ENCODE peak calls at places on chromosomes 11 and 22, in four cellular contexts. X is progenitor cell of endocrine pancreas, M is foreskin keratinocyte, G is upper lobe of right lung. F is an unnamed sample.
A peak's percentile ranks its signal among the peaks of the same experiment; 100 is the strongest.

GRCh38 chr11:17760102-17761029 is 25.8 kb downstream of the KCNC1 start:
- DNase-seq in X (peak; percentile 57), M (no peak), G (no peak), F (peak; percentile 44)

GRCh38 chr11:40393511-40393910 is 1065.9 kb downstream of the LRRC4C start:
- DNase-seq in X (no peak), M (no peak), G (no peak), F (no peak)

GRCh38 chr22:33923660-33924246 is 3.5 kb upstream of the LARGE1 start:
- DNase-seq in X (peak; percentile 46), M (no peak), G (no peak), F (peak; percentile 60)

GRCh38 chr11:79198898-79199250 is 242.0 kb downstream of the TENM4 start:
- DNase-seq in X (no peak), M (no peak), G (no peak), F (peak; percentile 70)

GRCh38 chr11:30348035-30348434 is 25.1 kb downstream of the ARL14EP start:
- DNase-seq in X (no peak), M (no peak), G (no peak), F (no peak)

GRCh38 chr22:30397656-30398635 is 1.1 kb downstream of the SEC14L2 start:
- DNase-seq in X (no peak), M (no peak), G (no peak), F (no peak)

GRCh38 chr22:50606126-50606525 is 5.5 kb downstream of the MAPK8IP2 start:
- DNase-seq in X (no peak), M (no peak), G (no peak), F (no peak)

GRCh38 chr22:41308544-41308947 is 7.2 kb downstream of the ZC3H7B start:
- DNase-seq in X (no peak), M (no peak), G (no peak), F (no peak)

GRCh38 chr22:26892401-26893033 is 235.1 kb downstream of the MIAT start:
- DNase-seq in X (no peak), M (no peak), G (peak; percentile 76), F (peak; percentile 44)

GRCh38 chr11:62132188-62132587 is 8.4 kb downstream of the INCENP start:
- DNase-seq in X (no peak), M (no peak), G (no peak), F (peak; percentile 55)

GRCh38 chr11:2975594-2975993 is 16.5 kb downstream of the NAP1L4 start:
- DNase-seq in X (no peak), M (no peak), G (no peak), F (peak; percentile 47)

GRCh38 chr11:75800728-75801361 is 14.2 kb upstream of the UVRAG start:
- DNase-seq in X (no peak), M (no peak), G (no peak), F (no peak)

GRCh38 chr11:14300661-14301304 is 58.2 kb downstream of the RRAS2 start:
- DNase-seq in X (peak; percentile 27), M (no peak), G (no peak), F (peak; percentile 72)

GRCh38 chr22:41758231-41758630 is 42.2 kb upstream of the CCDC134 start:
- DNase-seq in X (no peak), M (no peak), G (no peak), F (no peak)

GRCh38 chr11:113161671-113162589 is 152.5 kb upstream of the TTC12 start:
- DNase-seq in X (no peak), M (no peak), G (no peak), F (no peak)

GRCh38 chr11:47466701-47467250 is 17.8 kb upstream of the RAPSN start:
- DNase-seq in X (no peak), M (no peak), G (peak; percentile 47), F (no peak)

GRCh38 chr11:72150882-72151281 is 15.4 kb downstream of the FOLR3 start:
- DNase-seq in X (no peak), M (no peak), G (no peak), F (no peak)

GRCh38 chr11:77287615-77288273 is 13.7 kb downstream of the GDPD4 start:
- DNase-seq in X (no peak), M (peak; percentile 64), G (no peak), F (peak; percentile 91)

GRCh38 chr11:6894097-6894496 is 1.8 kb upstream of the OR2D2 start:
- DNase-seq in X (no peak), M (no peak), G (no peak), F (no peak)

GRCh38 chr22:21632237-21632895 is at the start of gene CCDC116:
- DNase-seq in X (no peak), M (no peak), G (peak; percentile 76), F (no peak)

DNA sequence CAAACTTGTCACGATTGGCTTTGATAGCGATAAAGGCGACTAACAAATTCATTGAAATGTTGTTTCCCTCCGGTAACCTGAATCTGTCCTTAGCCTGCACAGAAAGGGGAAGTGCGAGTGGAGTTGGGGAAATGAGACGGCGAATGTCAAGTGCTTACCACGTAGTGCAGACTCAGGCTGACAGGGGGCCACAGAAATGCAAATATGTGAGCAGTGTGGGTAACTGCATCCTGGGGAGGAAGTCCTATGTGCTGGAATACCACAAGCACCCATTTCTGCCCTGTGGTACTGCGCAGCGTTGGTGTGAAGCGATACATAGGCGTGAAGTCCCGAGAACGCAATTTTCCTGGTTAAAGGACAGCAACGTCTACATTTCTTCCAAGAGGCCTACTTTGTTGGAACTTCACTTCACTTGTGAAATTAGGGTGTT is 869 bp upstream of the EIF4ENIF1 start:
- DNase-seq in X (peak; percentile 9), M (peak; percentile 30), G (peak; percentile 72), F (peak; percentile 70)
- TF ChIP-seq CTCF in X (no peak), M (no peak), G (peak; percentile 7), F (no peak)

GRCh38 chr11:44065851-44066731 is at the start of gene ACCS:
- DNase-seq in X (peak; percentile 85), M (peak; percentile 64), G (peak; percentile 98), F (peak; percentile 73)
- TF ChIP-seq CTCF in X (peak; percentile 94), M (peak; percentile 88), G (peak; percentile 89), F (peak; percentile 92)

GRCh38 chr11:66221726-66222236 is 46.7 kb upstream of the RAB1B start:
- DNase-seq in X (no peak), M (no peak), G (peak; percentile 22), F (no peak)
- TF ChIP-seq CTCF in X (no peak), M (no peak), G (no peak), F (no peak)

DNA sequence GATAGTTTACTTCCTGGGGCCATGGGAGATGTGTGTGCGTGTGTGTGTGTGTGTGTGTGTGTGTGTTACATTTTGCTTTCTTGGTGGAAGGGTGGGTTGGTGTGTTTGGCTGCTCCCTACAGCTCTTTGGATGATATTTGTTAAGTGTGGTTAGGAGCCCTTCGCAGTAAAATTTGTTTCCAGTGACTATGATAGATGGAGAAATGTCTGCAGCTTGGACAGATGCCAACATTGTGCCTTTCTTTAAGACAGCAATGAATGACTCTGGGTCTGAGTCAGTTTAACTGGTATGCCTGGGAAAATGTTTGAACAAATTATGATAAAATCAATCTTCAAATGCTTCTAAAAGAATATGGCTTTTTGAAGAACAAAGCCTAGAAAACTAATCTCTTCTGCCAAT is 102.7 kb upstream of the TRPC6 start:
- DNase-seq in X (no peak), M (peak; percentile 86), G (no peak), F (peak; percentile 94)
- TF ChIP-seq CTCF in X (no peak), M (peak; percentile 13), G (no peak), F (no peak)

GRCh38 chr11:67450796-67451657 is 1.5 kb downstream of the GPR152 start:
- DNase-seq in X (no peak), M (no peak), G (no peak), F (no peak)

GRCh38 chr11:67455054-67455453 is at the start of gene CABP4:
- DNase-seq in X (no peak), M (no peak), G (no peak), F (no peak)

GRCh38 chr11:67451658-67451976 is 912 bp downstream of the GPR152 start:
- DNase-seq in X (no peak), M (no peak), G (no peak), F (no peak)

GRCh38 chr11:67453816-67454732 is 1.1 kb upstream of the CABP4 start:
- DNase-seq in X (no peak), M (no peak), G (no peak), F (no peak)

GRCh38 chr11:67452141-67452952 is at the start of gene GPR152:
- DNase-seq in X (no peak), M (no peak), G (peak; percentile 75), F (no peak)
- TF ChIP-seq CTCF in X (no peak), M (no peak), G (peak; percentile 19), F (no peak)

GRCh38 chr11:102005306-102005705 is 41.9 kb upstream of the CFAP300 start:
- DNase-seq in X (no peak), M (no peak), G (no peak), F (no peak)

GRCh38 chr11:102007567-102008437 is 39.4 kb upstream of the CFAP300 start:
- DNase-seq in X (no peak), M (peak; percentile 68), G (no peak), F (peak; percentile 95)

GRCh38 chr11:102006835-102007566 is 40.2 kb upstream of the CFAP300 start:
- DNase-seq in X (no peak), M (no peak), G (no peak), F (peak; percentile 66)

DNA sequence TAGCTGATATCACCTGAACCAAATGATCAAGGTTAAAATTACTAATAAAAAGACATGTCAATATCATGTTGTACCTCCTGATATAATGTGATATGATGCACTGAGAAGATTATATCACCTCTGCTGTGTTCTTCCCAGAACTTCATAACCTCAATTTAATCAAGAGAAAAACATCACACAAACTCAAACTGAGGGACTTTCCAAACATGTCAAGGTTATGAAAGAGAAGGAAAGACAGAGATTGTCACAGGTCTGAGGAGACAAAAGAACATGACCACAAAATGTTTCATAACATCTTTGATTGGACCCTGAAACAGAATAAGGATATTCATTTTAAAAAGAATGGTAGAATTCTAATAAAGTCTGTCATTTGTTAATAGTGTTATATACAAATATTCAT is 43.0 kb upstream of the CFAP300 start:
- DNase-seq in X (no peak), M (no peak), G (no peak), F (no peak)
- TF ChIP-seq CTCF in X (no peak), M (no peak), G (no peak), F (no peak)

DNA sequence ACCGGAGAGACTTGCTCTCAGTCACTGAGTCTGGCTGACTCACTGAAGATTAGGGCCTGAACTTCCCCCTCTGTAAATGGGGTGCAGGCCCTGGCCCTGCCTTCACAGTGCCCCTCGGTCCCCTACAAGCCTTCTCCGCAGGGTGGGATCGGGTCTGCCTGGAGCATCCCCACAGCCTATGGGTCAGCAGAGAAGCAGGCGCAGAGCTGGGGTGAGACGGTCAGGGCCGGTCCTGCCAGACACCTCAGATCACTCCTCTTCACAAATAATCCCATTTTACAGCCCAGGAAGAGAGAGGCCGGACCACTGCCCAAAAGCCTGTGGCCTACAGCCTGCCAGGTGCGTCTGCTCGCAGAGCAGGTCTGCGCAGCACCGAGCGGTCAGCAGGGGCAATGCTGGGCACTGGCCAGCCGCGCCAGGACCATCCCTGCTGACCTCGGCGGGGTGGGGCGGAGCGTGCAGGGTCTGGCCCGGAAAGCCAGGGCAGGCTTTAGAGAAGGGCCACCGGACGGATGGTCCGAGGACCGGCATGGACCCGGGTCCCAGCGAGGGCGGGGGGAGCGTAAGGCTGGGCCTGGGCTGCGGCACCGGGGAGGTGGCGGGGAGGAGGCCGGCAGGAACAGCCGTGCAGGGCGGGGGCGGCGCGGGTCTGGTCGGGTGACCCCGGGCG is 518 bp upstream of the SEPTIN5 start:
- DNase-seq in X (no peak), M (no peak), G (no peak), F (no peak)
- TF ChIP-seq CTCF in X (peak; percentile 26), M (no peak), G (no peak), F (no peak)

F was measured in bronchial epithelial cell.